ENCODE peak calls at places on chromosomes 13 and 19, in four cellular contexts. U is AG10803, O is mucosa of descending colon, M is right lobe of liver. W is an unnamed sample.

GRCh38 chr13:31174018-31174417 is 12.3 kb upstream of the HSPH1 start:
- DNase-seq in O (no peak), U (peak; percentile 20), M (no peak), W (no peak)

GRCh38 chr13:63184693-63185092 is 1769.0 kb upstream of the PCDH20 start:
- DNase-seq in U (peak; percentile 63), O (no peak), M (no peak), W (no peak)

GRCh38 chr13:114134944-114135610 is 2.7 kb upstream of the RASA3 start:
- DNase-seq in M (no peak), O (peak; percentile 16), U (no peak), W (no peak)

GRCh38 chr13:21318891-21319532 is 140.1 kb downstream of the ZDHHC20 start:
- DNase-seq in M (no peak), O (no peak), U (no peak), W (no peak)

GRCh38 chr19:8501547-8501946 is 893 bp downstream of the PRAM1 start:
- DNase-seq in U (no peak), M (no peak), O (no peak), W (no peak)

GRCh38 chr19:10289836-10290438 is at the start of gene ICAM5:
- DNase-seq in M (no peak), O (peak; percentile 59), U (no peak), W (peak; percentile 54)

GRCh38 chr19:43207991-43208390 is 2.6 kb upstream of the PSG4 start:
- DNase-seq in O (no peak), U (no peak), M (no peak), W (no peak)

GRCh38 chr19:43546581-43546980 is 13.6 kb downstream of the ZNF575 start:
- DNase-seq in O (no peak), M (no peak), U (no peak), W (no peak)

GRCh38 chr19:50377051-50377441 is 789 bp downstream of the NR1H2 start:
- DNase-seq in O (no peak), M (peak; percentile 63), U (no peak), W (no peak)

GRCh38 chr13:33487575-33488243 is 202.2 kb upstream of the STARD13 start:
- DNase-seq in M (no peak), U (peak; percentile 59), O (no peak), W (peak; percentile 57)

GRCh38 chr19:5216141-5216847 is 124.3 kb downstream of the PTPRS start:
- DNase-seq in U (no peak), M (no peak), O (no peak), W (peak; percentile 27)

GRCh38 chr19:5218255-5218855 is 122.3 kb downstream of the PTPRS start:
- DNase-seq in U (no peak), M (no peak), O (no peak), W (no peak)

GRCh38 chr19:5215431-5215830 is 125.2 kb downstream of the PTPRS start:
- DNase-seq in M (no peak), O (no peak), U (no peak), W (no peak)

GRCh38 chr19:5218963-5219530 is 121.6 kb downstream of the PTPRS start:
- DNase-seq in U (no peak), O (no peak), M (no peak), W (no peak)

GRCh38 chr19:5217171-5217570 is 123.4 kb downstream of the PTPRS start:
- DNase-seq in M (no peak), O (no peak), U (no peak), W (no peak)
- TF ChIP-seq CTCF in M (no peak), O (no peak), U (no peak), W (no peak)

DNA sequence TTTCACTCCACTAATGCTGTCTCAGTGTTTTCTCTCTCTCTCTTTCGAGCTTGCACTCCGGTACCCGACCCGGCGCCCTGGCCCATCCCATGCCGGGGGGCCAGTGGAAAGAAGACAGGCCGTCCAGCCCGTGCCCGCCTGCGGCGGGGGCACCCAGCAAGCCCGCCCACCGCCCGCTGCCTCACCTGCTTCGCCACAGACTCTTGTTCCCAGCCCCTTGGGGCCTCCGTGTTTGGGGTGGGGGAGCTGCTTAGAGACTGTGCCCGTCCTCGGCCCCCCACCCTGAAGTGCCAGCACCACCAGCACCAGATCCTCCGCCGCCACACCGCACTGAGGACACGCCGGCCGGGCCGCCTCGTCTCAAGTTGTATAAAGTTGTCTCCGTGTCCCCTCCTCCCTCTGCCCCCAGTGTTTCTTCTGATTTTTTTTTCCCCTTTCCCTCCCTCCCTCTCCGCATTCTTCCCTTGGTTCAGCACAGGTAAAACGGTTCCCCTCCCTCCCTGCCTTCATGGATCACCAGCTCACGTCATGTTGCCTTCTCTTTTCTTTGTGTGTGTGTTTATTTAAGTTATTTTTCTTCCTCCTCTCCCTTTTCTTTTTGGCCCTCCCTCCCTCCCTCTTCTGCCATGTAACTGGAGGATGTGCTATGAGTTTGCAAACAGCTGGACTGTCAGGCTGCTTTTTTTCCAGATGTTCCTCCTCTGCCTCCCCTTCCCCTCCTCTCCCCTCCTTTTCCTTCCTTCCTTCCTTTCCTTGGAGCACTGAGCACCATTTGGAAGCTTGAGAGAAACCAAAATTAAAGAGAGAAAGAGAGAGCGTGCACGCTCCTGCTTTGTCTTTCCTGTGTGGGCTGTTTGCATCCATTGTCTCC is 2.1 kb downstream of the LENG9 start:
- DNase-seq in M (no peak), O (peak; percentile 70), U (no peak), W (no peak)
- H3K4me3 ChIP-seq in M (no peak overlapping the region), O (no peak overlapping the region), U (no peak overlapping the region), W (peak overlapping the region; percentile 88)

GRCh38 chr13:85724554-85725432 is 74.4 kb downstream of the SLITRK6 start:
- DNase-seq in U (no peak), O (peak; percentile 31), M (no peak), W (no peak)

GRCh38 chr13:85725433-85725832 is 73.8 kb downstream of the SLITRK6 start:
- DNase-seq in M (no peak), O (no peak), U (no peak), W (no peak)

GRCh38 chr13:85728831-85729230 is 70.4 kb downstream of the SLITRK6 start:
- DNase-seq in U (no peak), O (no peak), M (no peak), W (no peak)

DNA sequence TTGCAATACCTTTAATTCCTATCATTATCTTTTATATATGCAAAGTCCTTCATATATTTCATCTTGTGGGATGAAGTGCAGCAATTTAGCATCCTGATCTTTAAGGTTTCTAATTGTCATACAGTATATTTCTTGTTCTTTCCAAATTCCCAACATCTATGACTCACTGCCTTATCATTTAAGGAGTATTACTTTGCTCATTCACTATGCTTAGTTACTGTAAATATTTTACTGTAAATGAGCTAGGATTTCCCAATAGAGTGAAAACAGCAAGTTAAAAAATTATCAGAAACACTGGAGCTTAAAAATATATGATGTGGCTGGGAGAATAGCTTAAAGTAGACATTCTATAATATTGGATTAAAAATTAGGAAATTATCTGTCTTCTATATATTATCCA is 69.9 kb downstream of the SLITRK6 start:
- DNase-seq in O (no peak), U (no peak), M (no peak), W (no peak)
- TF ChIP-seq CTCF in O (no peak), U (no peak), M (no peak), W (no peak)

GRCh38 chr13:44855860-44856259 is 133.4 kb downstream of the NUFIP1 start:
- DNase-seq in M (no peak), O (no peak), U (no peak), W (no peak)

GRCh38 chr13:44854264-44855060 is 134.8 kb downstream of the NUFIP1 start:
- DNase-seq in M (no peak), U (no peak), O (peak; percentile 66), W (no peak)

GRCh38 chr13:44857736-44858135 is 131.5 kb downstream of the NUFIP1 start:
- DNase-seq in O (no peak), M (no peak), U (no peak), W (no peak)

GRCh38 chr13:44857061-44857460 is 132.2 kb downstream of the NUFIP1 start:
- DNase-seq in M (no peak), O (no peak), U (no peak), W (no peak)

DNA sequence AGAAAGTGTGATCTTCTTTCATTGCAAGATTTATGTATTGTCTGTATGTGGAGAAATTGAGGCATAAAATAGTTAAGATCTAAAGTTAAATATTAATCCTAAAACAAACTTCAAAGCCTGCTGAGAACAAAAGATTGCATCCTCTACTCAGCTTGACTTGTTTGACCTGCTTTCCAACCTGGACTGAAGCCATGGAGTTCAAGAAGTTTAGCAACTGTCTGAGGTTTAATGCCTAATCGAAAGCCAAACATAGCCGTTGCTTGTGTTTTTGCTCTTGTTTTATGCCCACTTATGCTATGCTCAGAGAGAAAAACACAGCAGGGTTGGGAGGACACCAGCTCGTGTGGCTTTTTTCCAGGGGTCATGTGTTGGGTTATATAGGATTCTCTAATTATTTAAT is 135.6 kb downstream of the NUFIP1 start:
- DNase-seq in M (peak; percentile 61), O (no peak), U (peak; percentile 43), W (no peak)
- H3K4me3 ChIP-seq in M (no peak overlapping the region), O (no peak overlapping the region), U (no peak overlapping the region), W (no peak overlapping the region)